ENCODE peak calls at places on chromosomes 5 and 9, in eight cellular contexts. F is foreskin fibroblast; P is NCI-H1417; V is MCF 10A; K is COR-L47; T is RPMI7951; Q is natural killer cell; G is CD4-positive, alpha-beta T cell. M is an unnamed sample.

GRCh38 chr5:135435467-135436330 is 11.4 kb downstream of the DCANP1 start:
- DNase-seq in F (no peak), P (no peak), V (no peak), K (no peak), T (no peak), Q (no peak), G (no peak), M (no peak)

GRCh38 chr5:139105621-139106071 is 92.5 kb downstream of the SIL1 start:
- DNase-seq in F (no peak), P (peak; percentile 73), V (no peak), K (peak; percentile 51), T (no peak), Q (no peak), G (no peak), M (peak; percentile 66)

GRCh38 chr5:14948341-14948830 is 76.8 kb upstream of the ANKH start:
- DNase-seq in F (no peak), P (no peak), V (no peak), K (no peak), T (peak; percentile 46), Q (no peak), G (no peak), M (no peak)

GRCh38 chr5:4020386-4020785 is 424.8 kb downstream of the IRX1 start:
- DNase-seq in F (no peak), P (no peak), V (no peak), K (no peak), T (no peak), Q (no peak), G (no peak), M (no peak)

GRCh38 chr9:92191801-92192200 is 76.6 kb upstream of the SPTLC1 start:
- DNase-seq in F (peak; percentile 89), P (peak; percentile 18), V (peak; percentile 33), K (no peak), T (peak; percentile 67), Q (no peak), G (no peak), M (no peak)

GRCh38 chr5:51380603-51381207 is 2.5 kb upstream of the ISL1 start:
- DNase-seq in F (peak; percentile 82), P (peak; percentile 76), V (peak; percentile 48), K (peak; percentile 59), T (peak; percentile 6), Q (no peak), G (no peak), M (peak; percentile 63)

GRCh38 chr5:139984816-139985215 is 58.3 kb downstream of the NRG2 start:
- DNase-seq in F (no peak), P (no peak), V (peak; percentile 21), K (no peak), T (no peak), Q (no peak), G (no peak), M (no peak)

GRCh38 chr9:120878188-120879130 is 1.5 kb upstream of the PHF19 start:
- DNase-seq in F (no peak), P (peak; percentile 70), V (no peak), K (no peak), T (no peak), Q (no peak), G (no peak), M (no peak)

GRCh38 chr5:27387535-27388073 is 349.2 kb upstream of the CDH9 start:
- DNase-seq in F (no peak), P (no peak), V (no peak), K (no peak), T (no peak), Q (no peak), G (no peak), M (no peak)

GRCh38 chr5:23316060-23316591 is 191.3 kb upstream of the PRDM9 start:
- DNase-seq in F (peak; percentile 0), P (peak; percentile 21), V (no peak), K (no peak), T (no peak), Q (no peak), G (no peak), M (no peak)

GRCh38 chr5:65171645-65172044 is 310.1 kb downstream of the ADAMTS6 start:
- DNase-seq in F (no peak), P (no peak), V (no peak), K (no peak), T (no peak), Q (no peak), G (no peak), M (no peak)

GRCh38 chr9:133387680-133388079 is 11.5 kb downstream of the STKLD1 start:
- DNase-seq in F (no peak), P (peak; percentile 71), V (no peak), K (peak; percentile 45), T (no peak), Q (no peak), G (no peak), M (no peak)

GRCh38 chr5:177310332-177310731 is 1.4 kb downstream of the MXD3 start:
- DNase-seq in F (no peak), P (peak; percentile 61), V (no peak), K (peak; percentile 72), T (no peak), Q (no peak), G (no peak), M (no peak)

GRCh38 chr5:36521838-36522745 is 84.3 kb upstream of the SLC1A3 start:
- DNase-seq in F (no peak), P (peak; percentile 27), V (no peak), K (no peak), T (no peak), Q (no peak), G (no peak), M (no peak)

GRCh38 chr5:140113180-140113698 is 670 bp upstream of the PURA start:
- DNase-seq in F (peak; percentile 36), P (peak; percentile 52), V (no peak), K (peak; percentile 7), T (no peak), Q (no peak), G (peak; percentile 27), M (no peak)

GRCh38 chr9:22107202-22107601 is 98.1 kb upstream of the CDKN2B start:
- DNase-seq in F (peak; percentile 46), P (no peak), V (no peak), K (no peak), T (peak; percentile 40), Q (no peak), G (no peak), M (no peak)